ENCODE peak calls at places on chromosomes 2 and 18, in four cellular contexts. P is NCI-H524 treated with DMSO at 0.1 percent for 48 hours; O is stimulated activated CD4-positive, alpha-beta T cell treated with anti-CD3 and anti-CD28 coated beads, Interleukin-4, amount 100 ng/mL, for 1 hour; R is effector CD4-positive, alpha-beta T cell. Z is an unnamed sample.

GRCh38 chr2:222214885-222215284 is 83.9 kb downstream of the PAX3 start:
- DNase-seq in O (no peak), P (no peak), R (no peak), Z (no peak)

GRCh38 chr18:63199743-63200241 is 119.8 kb downstream of the BCL2 start:
- DNase-seq in R (peak), P (no peak), O (no peak), Z (peak)

GRCh38 chr2:200786826-200787225 is 24.9 kb upstream of the BZW1 start:
- DNase-seq in O (no peak), R (no peak), P (no peak), Z (no peak)

GRCh38 chr18:36899289-36899688 is 70.4 kb downstream of the KIAA1328 start:
- DNase-seq in P (no peak), O (no peak), R (no peak), Z (no peak)

GRCh38 chr18:59502899-59503245 is 143.8 kb upstream of the LMAN1 start:
- DNase-seq in O (no peak), R (no peak), P (no peak), Z (no peak)

GRCh38 chr2:57542081-57542480 is 504.5 kb upstream of the VRK2 start:
- DNase-seq in R (no peak), P (no peak), O (no peak), Z (no peak)

GRCh38 chr2:79596403-79596802 is 83.6 kb downstream of the CTNNA2 start:
- DNase-seq in R (no peak), O (no peak), P (no peak), Z (no peak)

GRCh38 chr2:6069354-6069753 is 377.2 kb downstream of the SOX11 start:
- DNase-seq in P (peak), R (no peak), O (no peak), Z (no peak)

GRCh38 chr2:96354492-96354891 is 18.9 kb downstream of the NCAPH start:
- DNase-seq in O (no peak), R (no peak), P (no peak), Z (no peak)

GRCh38 chr2:94986392-94986963 is 39.0 kb upstream of the MAL start:
- DNase-seq in O (peak), R (peak), P (peak), Z (peak)

GRCh38 chr2:72931280-72931910 is 14.1 kb downstream of the EMX1 start:
- DNase-seq in R (no peak), O (no peak), P (no peak), Z (no peak)

GRCh38 chr2:200305797-200306718 is at the start of gene SPATS2L:
- DNase-seq in R (peak), P (no peak), O (peak), Z (peak)

GRCh38 chr18:56696966-56697365 is 45.8 kb downstream of the WDR7 start:
- DNase-seq in O (no peak), R (no peak), P (no peak), Z (no peak)

GRCh38 chr2:25664531-25665307 is 8.7 kb downstream of the DTNB start:
- DNase-seq in R (no peak), P (peak), O (peak), Z (no peak)

GRCh38 chr2:217966399-217967068 is 36.3 kb downstream of the TNS1 start:
- DNase-seq in O (no peak), R (no peak), P (no peak), Z (no peak)

GRCh38 chr2:157840568-157841156 is 35.5 kb downstream of the ACVR1 start:
- DNase-seq in O (no peak), R (no peak), P (no peak), Z (no peak)

GRCh38 chr2:218262631-218263586 is 2.1 kb downstream of the GPBAR1 start:
- DNase-seq in R (no peak), O (no peak), P (no peak), Z (no peak)

GRCh38 chr2:142536501-142536900 is 341.0 kb upstream of the KYNU start:
- DNase-seq in O (no peak), P (no peak), R (no peak), Z (no peak)

GRCh38 chr2:176514805-176515500 is 245.7 kb downstream of the MTX2 start:
- DNase-seq in R (no peak), O (no peak), P (no peak), Z (no peak)

GRCh38 chr2:140747097-140747496 is 1383.7 kb downstream of the LRP1B start:
- DNase-seq in R (no peak), P (no peak), O (no peak), Z (no peak)

GRCh38 chr2:199606193-199606780 is 148.5 kb upstream of the SATB2 start:
- DNase-seq in P (peak), R (no peak), O (no peak), Z (no peak)